ENCODE peak calls at places on chromosomes 16 and 17, in six cellular contexts. One of them, this sample, is unnamed. For H3K9me3 and H3K27me3, the result is how much of the 10 kb centered on the place peaks cover.

GRCh38 chr17:258906-259305 is 77.5 kb upstream of the DOC2B start:
- DNase-seq in HCT116: no peak
- DNase-seq in H1: peak
- DNase-seq in GM12878: no peak
- DNase-seq in K562: no peak
- DNase-seq in HepG2: no peak
- DNase-seq in this sample: no peak

GRCh38 chr17:30477758-30478115 is 529 bp downstream of the GOSR1 start:
- DNase-seq in HCT116: no peak
- DNase-seq in H1: no peak
- DNase-seq in GM12878: no peak
- DNase-seq in K562: no peak
- DNase-seq in HepG2: peak
- DNase-seq in this sample: no peak

GRCh38 chr17:58186591-58186990 is 5.9 kb upstream of the EPX start:
- DNase-seq in HCT116: no peak
- DNase-seq in H1: no peak
- DNase-seq in GM12878: no peak
- DNase-seq in K562: peak
- DNase-seq in HepG2: no peak
- DNase-seq in this sample: no peak

GRCh38 chr16:53068423-53068833 is 13.6 kb downstream of the CHD9 start:
- DNase-seq in HCT116: no peak
- DNase-seq in H1: no peak
- DNase-seq in GM12878: no peak
- DNase-seq in K562: no peak
- DNase-seq in HepG2: no peak
- DNase-seq in this sample: no peak

GRCh38 chr17:28612936-28613872 is 781 bp downstream of the RSKR start:
- DNase-seq in HCT116: no peak
- DNase-seq in H1: peak
- DNase-seq in GM12878: no peak
- DNase-seq in K562: peak
- DNase-seq in HepG2: peak
- DNase-seq in this sample: no peak

GRCh38 chr16:86554599-86554916 is 477 bp downstream of the MTHFSD start:
- DNase-seq in HCT116: no peak
- DNase-seq in H1: no peak
- DNase-seq in GM12878: no peak
- DNase-seq in K562: no peak
- DNase-seq in HepG2: no peak
- DNase-seq in this sample: no peak

GRCh38 chr17:6099492-6099891 is 29.3 kb downstream of the WSCD1 start:
- DNase-seq in HCT116: no peak
- DNase-seq in H1: no peak
- DNase-seq in GM12878: no peak
- DNase-seq in K562: no peak
- DNase-seq in HepG2: no peak
- DNase-seq in this sample: no peak

GRCh38 chr17:8227238-8227581 is 16.8 kb upstream of the AURKB start:
- DNase-seq in HCT116: no peak
- DNase-seq in H1: peak
- DNase-seq in GM12878: no peak
- DNase-seq in K562: no peak
- DNase-seq in HepG2: no peak
- DNase-seq in this sample: no peak

GRCh38 chr16:2487903-2488531 is 13.1 kb downstream of the TBC1D24 start:
- DNase-seq in HCT116: no peak
- DNase-seq in H1: no peak
- DNase-seq in GM12878: no peak
- DNase-seq in K562: no peak
- DNase-seq in HepG2: no peak
- DNase-seq in this sample: no peak

GRCh38 chr17:60006160-60006559 is 41.6 kb upstream of the RNFT1 start:
- DNase-seq in HCT116: no peak
- DNase-seq in H1: no peak
- DNase-seq in GM12878: no peak
- DNase-seq in K562: no peak
- DNase-seq in HepG2: no peak
- DNase-seq in this sample: no peak

GRCh38 chr17:27446569-27447301 is 9.5 kb upstream of the KSR1 start:
- DNase-seq in HCT116: no peak
- DNase-seq in H1: no peak
- DNase-seq in GM12878: no peak
- DNase-seq in K562: peak
- DNase-seq in HepG2: no peak
- DNase-seq in this sample: no peak

GRCh38 chr17:30256756-30257506 is 21.4 kb upstream of the SLC6A4 start:
- DNase-seq in HCT116: no peak
- DNase-seq in H1: no peak
- DNase-seq in GM12878: no peak
- DNase-seq in K562: no peak
- DNase-seq in HepG2: no peak
- DNase-seq in this sample: no peak

GRCh38 chr17:7242717-7243576 is 698 bp upstream of the GABARAP start:
- DNase-seq in HCT116: peak
- DNase-seq in H1: peak
- DNase-seq in GM12878: peak
- DNase-seq in K562: peak
- DNase-seq in HepG2: peak
- DNase-seq in this sample: peak

GRCh38 chr17:44987194-44987882 is 19.2 kb upstream of the C1QL1 start:
- DNase-seq in HCT116: no peak
- DNase-seq in H1: peak
- DNase-seq in GM12878: no peak
- DNase-seq in K562: no peak
- DNase-seq in HepG2: no peak
- DNase-seq in this sample: no peak

GRCh38 chr17:10144976-10145375 is 53.4 kb downstream of the GAS7 start:
- DNase-seq in HCT116: no peak
- DNase-seq in H1: no peak
- DNase-seq in GM12878: no peak
- DNase-seq in K562: no peak
- DNase-seq in HepG2: no peak
- DNase-seq in this sample: no peak

GRCh38 chr17:81277421-81277820 is 17.7 kb downstream of the SLC38A10 start:
- DNase-seq in HCT116: no peak
- DNase-seq in H1: no peak
- DNase-seq in GM12878: no peak
- DNase-seq in K562: no peak
- DNase-seq in HepG2: no peak
- DNase-seq in this sample: no peak

GRCh38 chr16:58506241-58507194 is 6.6 kb downstream of the NDRG4 start:
- DNase-seq in HCT116: no peak
- DNase-seq in H1: no peak
- DNase-seq in GM12878: no peak
- DNase-seq in K562: no peak
- DNase-seq in HepG2: no peak
- DNase-seq in this sample: no peak

GRCh38 chr17:79298801-79299200 is 224.2 kb downstream of the ENGASE start:
- DNase-seq in HCT116: no peak
- DNase-seq in H1: no peak
- DNase-seq in GM12878: no peak
- DNase-seq in K562: no peak
- DNase-seq in HepG2: no peak
- DNase-seq in this sample: no peak

GRCh38 chr17:36600936-36601302 is 464 bp upstream of the MRM1 start:
- DNase-seq in HCT116: no peak
- DNase-seq in H1: no peak
- DNase-seq in GM12878: no peak
- DNase-seq in K562: no peak
- DNase-seq in HepG2: no peak
- DNase-seq in this sample: peak

GRCh38 chr17:75430159-75430748 is 24.8 kb upstream of the GRB2 start:
- DNase-seq in HCT116: no peak
- DNase-seq in H1: peak
- DNase-seq in GM12878: no peak
- DNase-seq in K562: peak
- DNase-seq in HepG2: peak
- DNase-seq in this sample: peak

GRCh38 chr16:10866196-10866976 is 10.6 kb upstream of the CIITA start:
- DNase-seq in HCT116: no peak
- DNase-seq in H1: no peak
- DNase-seq in GM12878: no peak
- DNase-seq in K562: no peak
- DNase-seq in HepG2: no peak
- DNase-seq in this sample: no peak

GRCh38 chr17:40695874-40696472 is 7.6 kb downstream of the KRT24 start:
- DNase-seq in HCT116: no peak
- DNase-seq in H1: no peak
- DNase-seq in GM12878: no peak
- DNase-seq in K562: no peak
- DNase-seq in HepG2: no peak
- DNase-seq in this sample: no peak

GRCh38 chr16:67529639-67530012 is 997 bp downstream of the RIPOR1 start:
- DNase-seq in HCT116: no peak
- DNase-seq in H1: no peak
- DNase-seq in GM12878: no peak
- DNase-seq in K562: no peak
- DNase-seq in HepG2: no peak
- DNase-seq in this sample: no peak
- H3K9me3 ChIP-seq in HCT116: under half
- H3K9me3 ChIP-seq in H1: under half
- H3K9me3 ChIP-seq in GM12878: under half
- H3K9me3 ChIP-seq in K562: under half
- H3K9me3 ChIP-seq in HepG2: under half
- H3K9me3 ChIP-seq in this sample: under half

GRCh38 chr16:55909876-55910275 is 34.7 kb upstream of the CES5A start:
- DNase-seq in HCT116: no peak
- DNase-seq in H1: no peak
- DNase-seq in GM12878: no peak
- DNase-seq in K562: no peak
- DNase-seq in HepG2: no peak
- DNase-seq in this sample: no peak

GRCh38 chr16:55911616-55912015 is 36.4 kb upstream of the CES5A start:
- DNase-seq in HCT116: no peak
- DNase-seq in H1: no peak
- DNase-seq in GM12878: no peak
- DNase-seq in K562: no peak
- DNase-seq in HepG2: no peak
- DNase-seq in this sample: no peak

GRCh38 chr16:55913717-55914116 is 38.5 kb upstream of the CES5A start:
- DNase-seq in HCT116: no peak
- DNase-seq in H1: no peak
- DNase-seq in GM12878: no peak
- DNase-seq in K562: no peak
- DNase-seq in HepG2: no peak
- DNase-seq in this sample: no peak

GRCh38 chr16:55914383-55914782 is 39.2 kb upstream of the CES5A start:
- DNase-seq in HCT116: no peak
- DNase-seq in H1: no peak
- DNase-seq in GM12878: no peak
- DNase-seq in K562: no peak
- DNase-seq in HepG2: no peak
- DNase-seq in this sample: no peak

DNA sequence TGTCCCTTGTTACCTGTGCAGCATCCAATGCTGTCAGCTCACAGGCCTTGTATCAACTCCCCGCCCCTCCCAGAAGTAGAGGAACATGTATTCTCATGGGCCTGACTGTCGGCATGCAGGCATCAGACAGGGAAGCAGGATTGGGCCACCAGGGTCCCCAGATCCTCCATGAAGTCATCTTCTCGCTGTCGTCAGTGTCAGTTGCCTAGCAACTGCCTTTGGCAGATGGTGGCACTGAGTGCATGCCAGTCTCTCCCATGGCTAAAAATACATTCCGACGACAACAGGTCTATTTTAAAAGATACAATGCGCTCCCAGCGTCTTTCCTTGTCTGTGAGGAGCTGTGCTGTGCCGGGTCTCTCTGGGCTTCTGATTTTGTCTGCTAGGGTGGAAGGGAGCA is 36.8 kb upstream of the CES5A start:
- DNase-seq in HCT116: no peak
- DNase-seq in H1: no peak
- DNase-seq in GM12878: no peak
- DNase-seq in K562: no peak
- DNase-seq in HepG2: no peak
- DNase-seq in this sample: no peak
- TF ChIP-seq ZNF274 in HCT116: no peak
- TF ChIP-seq ZNF274 in H1: no peak
- TF ChIP-seq ZNF274 in GM12878: no peak
- TF ChIP-seq ZNF274 in K562: no peak
- TF ChIP-seq ZNF274 in HepG2: no peak
- TF ChIP-seq ZNF274 in this sample: no peak

GRCh38 chr17:66968916-66969315 is 4.4 kb downstream of the CACNG4 start:
- DNase-seq in HCT116: no peak
- DNase-seq in H1: no peak
- DNase-seq in GM12878: no peak
- DNase-seq in K562: no peak
- DNase-seq in HepG2: no peak
- DNase-seq in this sample: no peak

GRCh38 chr17:66971249-66971648 is 6.7 kb downstream of the CACNG4 start:
- DNase-seq in HCT116: no peak
- DNase-seq in H1: no peak
- DNase-seq in GM12878: no peak
- DNase-seq in K562: no peak
- DNase-seq in HepG2: no peak
- DNase-seq in this sample: no peak

GRCh38 chr17:66971730-66972441 is 7.4 kb downstream of the CACNG4 start:
- DNase-seq in HCT116: no peak
- DNase-seq in H1: no peak
- DNase-seq in GM12878: no peak
- DNase-seq in K562: no peak
- DNase-seq in HepG2: no peak
- DNase-seq in this sample: no peak

GRCh38 chr17:66970140-66970539 is 5.6 kb downstream of the CACNG4 start:
- DNase-seq in HCT116: no peak
- DNase-seq in H1: no peak
- DNase-seq in GM12878: no peak
- DNase-seq in K562: no peak
- DNase-seq in HepG2: no peak
- DNase-seq in this sample: no peak

GRCh38 chr17:66970797-66971196 is 6.3 kb downstream of the CACNG4 start:
- DNase-seq in HCT116: no peak
- DNase-seq in H1: no peak
- DNase-seq in GM12878: no peak
- DNase-seq in K562: no peak
- DNase-seq in HepG2: no peak
- DNase-seq in this sample: no peak
- H3K27me3 ChIP-seq in HCT116: under half
- H3K27me3 ChIP-seq in H1: under half
- H3K27me3 ChIP-seq in GM12878: under half
- H3K27me3 ChIP-seq in K562: half or more
- H3K27me3 ChIP-seq in HepG2: half or more
- H3K27me3 ChIP-seq in this sample: under half

GRCh38 chr16:35711958-35712357 is 2252.5 kb downstream of the TP53TG3F start:
- DNase-seq in HCT116: no peak
- DNase-seq in H1: no peak
- DNase-seq in GM12878: no peak
- DNase-seq in K562: no peak
- DNase-seq in HepG2: no peak
- DNase-seq in this sample: no peak
- H3K9me3 ChIP-seq in HCT116: under half
- H3K9me3 ChIP-seq in H1: half or more
- H3K9me3 ChIP-seq in GM12878: under half
- H3K9me3 ChIP-seq in K562: under half
- H3K9me3 ChIP-seq in HepG2: half or more
- H3K9me3 ChIP-seq in this sample: under half

GRCh38 chr16:7888421-7888820 is 555.8 kb downstream of the RBFOX1 start:
- DNase-seq in HCT116: no peak
- DNase-seq in H1: no peak
- DNase-seq in GM12878: no peak
- DNase-seq in K562: no peak
- DNase-seq in HepG2: no peak
- DNase-seq in this sample: no peak
- TF ChIP-seq ZNF274 in HCT116: no peak
- TF ChIP-seq ZNF274 in H1: no peak
- TF ChIP-seq ZNF274 in GM12878: no peak
- TF ChIP-seq ZNF274 in K562: no peak
- TF ChIP-seq ZNF274 in HepG2: no peak
- TF ChIP-seq ZNF274 in this sample: no peak